ENCODE peak calls at places on chromosomes 6 and 20, in four cellular contexts. F, Y, T and V are unnamed samples.

GRCh38 chr6:132131777-132132176 is 180.6 kb upstream of the CCN2 start:
- DNase-seq in F (no peak), Y (peak; percentile 90), T (no peak), V (no peak)

GRCh38 chr6:129766959-129767728 is 57.2 kb upstream of the ARHGAP18 start:
- DNase-seq in F (peak; percentile 86), Y (no peak), T (peak; percentile 54), V (no peak)

GRCh38 chr6:63859520-63859919 is 223.9 kb downstream of the PHF3 start:
- DNase-seq in F (no peak), Y (no peak), T (no peak), V (no peak)

GRCh38 chr6:161348628-161348994 is 74.8 kb upstream of the AGPAT4 start:
- DNase-seq in F (no peak), Y (no peak), T (no peak), V (no peak)

GRCh38 chr6:98124176-98124575 is 710.2 kb upstream of the POU3F2 start:
- DNase-seq in F (no peak), Y (no peak), T (no peak), V (no peak)

GRCh38 chr6:19837511-19838441 is 606 bp downstream of the ID4 start:
- DNase-seq in F (no peak), Y (peak; percentile 14), T (no peak), V (no peak)

GRCh38 chr6:161406633-161407032 is 132.8 kb upstream of the AGPAT4 start:
- DNase-seq in F (no peak), Y (no peak), T (no peak), V (no peak)

GRCh38 chr20:48949304-48950170 is 28.0 kb downstream of the ARFGEF2 start:
- DNase-seq in F (no peak), Y (no peak), T (no peak), V (no peak)

GRCh38 chr6:14791525-14791924 is 454.3 kb upstream of the JARID2 start:
- DNase-seq in F (no peak), Y (no peak), T (no peak), V (no peak)

GRCh38 chr6:72140795-72141194 is 254.4 kb downstream of the RIMS1 start:
- DNase-seq in F (no peak), Y (no peak), T (no peak), V (no peak)

GRCh38 chr6:33339193-33339592 is 21.6 kb upstream of the ZBTB22 start:
- DNase-seq in F (no peak), Y (no peak), T (no peak), V (no peak)

GRCh38 chr6:57313711-57314471 is 3.5 kb upstream of the PRIM2 start:
- DNase-seq in F (no peak), Y (peak; percentile 97), T (peak; percentile 39), V (no peak)

GRCh38 chr6:28349344-28349891 is 329 bp upstream of the ZKSCAN3 start:
- DNase-seq in F (no peak), Y (no peak), T (no peak), V (no peak)